ENCODE peak calls at places on chromosomes 3 and 15, in four cellular contexts. One of them, this sample, is unnamed.

GRCh38 chr15:34849364-34849959 is 54.1 kb upstream of the ACTC1 start:
- DNase-seq in NCI-H774: no peak
- DNase-seq in astrocyte of the cerebellum: no peak
- DNase-seq in HuH-7.5: no peak
- DNase-seq in this sample: no peak

GRCh38 chr3:15633159-15633558 is 31.6 kb downstream of the BTD start:
- DNase-seq in astrocyte of the cerebellum: no peak
- DNase-seq in NCI-H774: no peak
- DNase-seq in HuH-7.5: no peak
- DNase-seq in this sample: no peak

GRCh38 chr15:83653639-83654378 is at the start of gene ADAMTSL3:
- DNase-seq in NCI-H774: no peak
- DNase-seq in astrocyte of the cerebellum: peak; percentile 9
- DNase-seq in HuH-7.5: no peak
- DNase-seq in this sample: no peak

GRCh38 chr3:133494469-133494868 is 79.0 kb upstream of the CDV3 start:
- DNase-seq in HuH-7.5: peak; percentile 57
- DNase-seq in NCI-H774: no peak
- DNase-seq in astrocyte of the cerebellum: no peak
- DNase-seq in this sample: no peak

GRCh38 chr3:133938770-133939495 is 43.3 kb upstream of the RAB6B start:
- DNase-seq in NCI-H774: no peak
- DNase-seq in HuH-7.5: no peak
- DNase-seq in astrocyte of the cerebellum: no peak
- DNase-seq in this sample: no peak

GRCh38 chr3:14852721-14853120 is 34.0 kb downstream of the FGD5 start:
- DNase-seq in NCI-H774: no peak
- DNase-seq in HuH-7.5: no peak
- DNase-seq in astrocyte of the cerebellum: no peak
- DNase-seq in this sample: no peak

GRCh38 chr15:77909131-77909940 is 168.2 kb downstream of the TBC1D2B start:
- DNase-seq in NCI-H774: no peak
- DNase-seq in HuH-7.5: no peak
- DNase-seq in astrocyte of the cerebellum: no peak
- DNase-seq in this sample: no peak

GRCh38 chr3:9876991-9877390 is 3.1 kb downstream of the CIDEC start:
- DNase-seq in astrocyte of the cerebellum: no peak
- DNase-seq in NCI-H774: no peak
- DNase-seq in HuH-7.5: no peak
- DNase-seq in this sample: no peak

GRCh38 chr3:181417748-181418147 is 294.0 kb upstream of the SOX2 start:
- DNase-seq in astrocyte of the cerebellum: no peak
- DNase-seq in HuH-7.5: no peak
- DNase-seq in NCI-H774: peak; percentile 10
- DNase-seq in this sample: no peak

GRCh38 chr3:55968331-55968730 is 481.2 kb upstream of the WNT5A start:
- DNase-seq in NCI-H774: no peak
- DNase-seq in HuH-7.5: no peak
- DNase-seq in astrocyte of the cerebellum: peak; percentile 55
- DNase-seq in this sample: no peak

GRCh38 chr15:55221090-55222011 is 24.6 kb upstream of the RSL24D1 start:
- DNase-seq in NCI-H774: no peak
- DNase-seq in HuH-7.5: peak; percentile 17
- DNase-seq in astrocyte of the cerebellum: peak; percentile 60
- DNase-seq in this sample: no peak

GRCh38 chr3:5277612-5278236 is 90.2 kb downstream of the EDEM1 start:
- DNase-seq in HuH-7.5: no peak
- DNase-seq in astrocyte of the cerebellum: no peak
- DNase-seq in NCI-H774: no peak
- DNase-seq in this sample: no peak

GRCh38 chr15:82081904-82082810 is 36.3 kb upstream of the MEX3B start:
- DNase-seq in HuH-7.5: no peak
- DNase-seq in NCI-H774: no peak
- DNase-seq in astrocyte of the cerebellum: peak; percentile 90
- DNase-seq in this sample: peak; percentile 52

GRCh38 chr3:196141866-196142673 is 60.2 kb upstream of the TFRC start:
- DNase-seq in HuH-7.5: no peak
- DNase-seq in NCI-H774: no peak
- DNase-seq in astrocyte of the cerebellum: no peak
- DNase-seq in this sample: no peak

GRCh38 chr15:39613861-39614260 is 33.0 kb downstream of the THBS1 start:
- DNase-seq in NCI-H774: no peak
- DNase-seq in HuH-7.5: no peak
- DNase-seq in astrocyte of the cerebellum: no peak
- DNase-seq in this sample: no peak

GRCh38 chr3:45986303-45986982 is 9.2 kb downstream of the FYCO1 start:
- DNase-seq in NCI-H774: peak; percentile 49
- DNase-seq in astrocyte of the cerebellum: no peak
- DNase-seq in HuH-7.5: peak; percentile 86
- DNase-seq in this sample: peak; percentile 16

GRCh38 chr15:29818141-29818540 is 4.1 kb downstream of the TJP1 start:
- DNase-seq in astrocyte of the cerebellum: no peak
- DNase-seq in HuH-7.5: no peak
- DNase-seq in NCI-H774: no peak
- DNase-seq in this sample: no peak

GRCh38 chr3:20741381-20741780 is 555.4 kb upstream of the SGO1 start:
- DNase-seq in HuH-7.5: no peak
- DNase-seq in astrocyte of the cerebellum: peak; percentile 31
- DNase-seq in NCI-H774: no peak
- DNase-seq in this sample: no peak

GRCh38 chr15:100849021-100849831 is 30.4 kb upstream of the ALDH1A3 start:
- DNase-seq in HuH-7.5: no peak
- DNase-seq in astrocyte of the cerebellum: no peak
- DNase-seq in NCI-H774: peak; percentile 19
- DNase-seq in this sample: peak; percentile 74

GRCh38 chr3:167762296-167762695 is 26.8 kb downstream of the SERPINI1 start:
- DNase-seq in NCI-H774: no peak
- DNase-seq in HuH-7.5: no peak
- DNase-seq in astrocyte of the cerebellum: no peak
- DNase-seq in this sample: no peak

GRCh38 chr3:52532517-52532837 is 1.2 kb downstream of the NT5DC2 start:
- DNase-seq in HuH-7.5: peak; percentile 67
- DNase-seq in astrocyte of the cerebellum: no peak
- DNase-seq in NCI-H774: no peak
- DNase-seq in this sample: no peak